ENCODE peak calls at places on chromosomes 5 and 9, in seven cellular contexts. E is A673, H is GM12865, Y is right atrium auricular region, V is epithelial cell of esophagus, Z is choroid plexus epithelial cell, A is uterus. S is an unnamed sample.

GRCh38 chr5:65198777-65199120 is 283.0 kb downstream of the ADAMTS6 start:
- DNase-seq in E (no peak), H (no peak), Y (no peak), V (peak; percentile 93), Z (peak; percentile 96), A (no peak), S (peak; percentile 91)

GRCh38 chr5:77971965-77972544 is 195.9 kb upstream of the TBCA start:
- DNase-seq in E (peak; percentile 45), H (no peak), Y (no peak), V (no peak), Z (no peak), A (no peak), S (no peak)

GRCh38 chr9:126631254-126631653 is 17.5 kb downstream of the LMX1B start:
- DNase-seq in E (no peak), H (no peak), Y (no peak), V (no peak), Z (peak; percentile 17), A (no peak), S (no peak)

GRCh38 chr5:150021491-150022162 is 21.1 kb downstream of the HMGXB3 start:
- DNase-seq in E (peak; percentile 96), H (no peak), Y (no peak), V (peak; percentile 93), Z (no peak), A (no peak), S (no peak)

GRCh38 chr9:91034976-91035824 is 233.6 kb downstream of the SYK start:
- DNase-seq in E (no peak), H (peak; percentile 43), Y (no peak), V (no peak), Z (no peak), A (peak; percentile 11), S (no peak)

GRCh38 chr5:132747064-132747692 is at the start of gene CCNI2:
- DNase-seq in E (no peak), H (peak; percentile 54), Y (no peak), V (peak; percentile 30), Z (no peak), A (no peak), S (no peak)

GRCh38 chr9:18485691-18486090 is 11.7 kb downstream of the ADAMTSL1 start:
- DNase-seq in E (no peak), H (no peak), Y (no peak), V (no peak), Z (peak; percentile 93), A (no peak), S (no peak)

GRCh38 chr5:65142511-65143011 is 339.2 kb downstream of the ADAMTS6 start:
- DNase-seq in E (peak; percentile 65), H (no peak), Y (no peak), V (peak; percentile 17), Z (peak; percentile 61), A (no peak), S (no peak)

GRCh38 chr9:136656795-136657611 is 5.7 kb upstream of the EGFL7 start:
- DNase-seq in E (no peak), H (no peak), Y (no peak), V (no peak), Z (no peak), A (no peak), S (no peak)

GRCh38 chr5:57298295-57298984 is 124.6 kb downstream of the GPBP1 start:
- DNase-seq in E (peak; percentile 84), H (peak; percentile 86), Y (peak; percentile 89), V (peak; percentile 89), Z (peak; percentile 93), A (peak; percentile 79), S (peak; percentile 93)

GRCh38 chr5:154176191-154176590 is 14.3 kb upstream of the GALNT10 start:
- DNase-seq in E (peak; percentile 30), H (no peak), Y (no peak), V (no peak), Z (peak; percentile 71), A (no peak), S (peak; percentile 83)

GRCh38 chr9:37997636-37998374 is 71.2 kb downstream of the SHB start:
- DNase-seq in E (no peak), H (no peak), Y (no peak), V (no peak), Z (peak; percentile 48), A (no peak), S (no peak)

DNA sequence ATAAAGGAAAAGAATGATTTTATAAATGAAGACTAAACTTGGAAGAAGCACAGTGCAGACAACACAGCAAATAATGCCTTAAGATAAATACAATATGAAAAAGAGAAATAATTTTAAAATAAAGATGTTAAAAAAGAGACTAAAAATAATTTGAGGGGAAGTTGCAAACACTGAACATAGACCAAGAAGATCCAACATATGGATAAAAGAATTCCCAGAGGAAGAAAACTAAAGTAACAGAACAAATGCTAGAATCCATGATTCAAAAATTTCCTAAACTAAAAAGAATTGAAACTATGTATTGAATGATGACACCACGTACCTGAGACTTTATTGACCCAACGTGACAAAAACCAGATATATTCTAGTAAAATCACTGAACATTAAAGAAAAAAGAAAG is 18.7 kb upstream of the SMIM23 start:
- DNase-seq in E (no peak), H (no peak), Y (no peak), V (no peak), Z (no peak), A (no peak), S (no peak)
- H3K4me3 ChIP-seq in E (no peak overlapping the region), H (no peak overlapping the region), Y (no peak overlapping the region), V (no peak overlapping the region), Z (no peak overlapping the region), A (no peak overlapping the region), S (no peak overlapping the region)

DNA sequence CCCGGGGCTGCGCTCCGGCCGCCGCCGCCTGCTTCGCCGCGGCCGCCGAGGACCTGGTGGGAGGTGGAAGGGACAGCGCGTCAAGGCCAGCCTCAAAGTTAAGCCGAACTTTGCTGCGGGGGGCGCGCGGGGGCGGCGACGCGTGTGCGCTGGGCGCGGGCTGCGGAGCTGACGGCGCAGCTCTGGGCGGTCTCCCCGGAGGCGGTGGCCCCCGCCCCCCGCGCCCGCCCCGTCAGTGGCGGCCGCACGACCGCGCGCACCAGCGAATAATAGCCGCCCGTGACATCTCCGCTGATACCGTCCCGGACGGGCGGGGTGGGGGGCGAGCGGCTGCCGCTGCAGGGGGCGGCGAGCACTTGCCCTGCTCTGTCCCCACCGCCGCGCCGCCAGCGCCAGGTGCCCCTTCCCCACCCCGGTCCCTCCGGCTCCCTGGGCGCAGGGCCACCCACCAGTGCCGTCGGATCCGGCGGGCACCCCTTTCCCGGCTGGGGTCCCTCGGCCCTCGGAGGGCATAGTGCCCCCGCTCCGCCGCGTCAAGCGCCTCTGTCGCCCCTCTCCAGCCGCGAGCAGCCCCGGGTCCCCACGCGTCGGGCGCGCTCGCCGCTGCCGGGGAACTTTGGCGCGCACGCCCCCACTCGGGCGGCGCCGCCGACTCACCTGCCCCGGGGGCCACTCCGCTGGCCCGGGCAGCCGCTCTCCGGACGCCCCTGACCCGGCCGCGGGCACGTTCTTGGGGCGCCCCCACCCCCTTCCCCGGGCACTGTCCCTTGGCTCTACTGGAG is 772 bp upstream of the FAM78A start:
- DNase-seq in E (no peak), H (peak; percentile 40), Y (no peak), V (no peak), Z (no peak), A (no peak), S (peak; percentile 53)
- TF ChIP-seq CTCF in E (no peak), H (no peak), Y (no peak), V (no peak), Z (no peak), A (no peak), S (no peak)

DNA sequence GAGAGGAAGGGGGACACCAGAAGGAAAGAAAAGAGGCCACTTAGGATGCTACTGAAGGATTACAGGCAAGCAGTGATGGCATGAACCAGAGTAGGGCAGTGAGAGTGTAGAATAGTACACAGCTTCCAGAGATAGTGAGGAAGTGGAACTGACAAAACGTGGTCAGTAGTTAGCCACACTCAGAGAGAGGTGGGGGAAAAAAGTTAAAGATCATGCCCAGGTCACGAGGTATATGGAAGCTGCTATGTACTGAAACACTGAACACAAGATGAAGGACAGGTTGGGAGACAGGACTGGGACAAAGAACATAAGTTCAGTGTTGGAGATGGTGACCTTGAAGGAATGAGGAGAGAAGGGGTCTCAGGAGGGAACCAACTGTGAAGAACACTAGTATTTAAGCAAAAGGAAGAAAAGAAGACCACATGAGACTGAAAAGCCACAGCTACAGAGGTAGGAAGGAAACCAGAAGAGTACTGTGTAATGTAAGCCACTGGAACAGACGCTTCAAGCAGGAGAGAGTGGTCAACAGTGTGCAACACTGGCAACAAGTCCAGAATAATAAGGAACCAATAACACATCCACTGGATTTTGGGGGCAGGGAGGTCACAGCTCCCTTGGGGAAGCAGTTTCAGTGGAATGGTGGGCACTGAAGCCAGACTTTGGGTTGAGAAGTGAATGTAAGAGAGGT is 45.5 kb downstream of the ELL2 start:
- DNase-seq in E (no peak), H (peak; percentile 44), Y (no peak), V (no peak), Z (no peak), A (no peak), S (no peak)
- H3K4me3 ChIP-seq in E (no peak overlapping the region), H (no peak overlapping the region), Y (no peak overlapping the region), V (no peak overlapping the region), Z (no peak overlapping the region), A (no peak overlapping the region), S (no peak overlapping the region)

GRCh38 chr5:142852799-142853198 is 82.6 kb downstream of the ARHGAP26 start:
- DNase-seq in E (no peak), H (no peak), Y (no peak), V (no peak), Z (no peak), A (no peak), S (no peak)
- TF ChIP-seq CTCF in E (no peak), H (no peak), Y (no peak), V (no peak), Z (no peak), A (no peak), S (no peak)

DNA sequence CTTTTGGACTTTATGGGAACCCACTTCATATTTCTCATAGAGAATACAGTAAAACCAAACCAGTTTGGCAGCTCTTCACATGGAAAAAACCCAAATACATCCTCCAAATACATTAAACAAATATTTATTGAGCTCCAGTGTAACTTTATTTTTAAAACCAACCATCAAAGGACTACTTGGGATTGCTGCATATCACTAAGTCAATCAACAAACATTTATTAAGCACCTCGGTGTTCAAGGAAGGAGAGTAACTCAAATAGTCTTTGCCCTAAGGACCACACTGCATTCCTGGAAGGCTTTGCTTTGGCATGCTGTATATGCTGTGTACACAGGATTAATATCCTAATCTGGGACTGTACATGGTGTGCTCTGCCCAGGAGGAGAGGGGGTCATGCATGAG is 11.2 kb downstream of the VDAC1 start:
- DNase-seq in E (no peak), H (no peak), Y (no peak), V (no peak), Z (no peak), A (no peak), S (no peak)
- H3K4me3 ChIP-seq in E (no peak overlapping the region), H (no peak overlapping the region), Y (no peak overlapping the region), V (no peak overlapping the region), Z (no peak overlapping the region), A (no peak overlapping the region), S (no peak overlapping the region)

GRCh38 chr9:78003730-78004129 is 27.9 kb downstream of the GNAQ start:
- DNase-seq in E (no peak), H (no peak), Y (no peak), V (no peak), Z (no peak), A (no peak), S (no peak)
- TF ChIP-seq CTCF in E (no peak), H (no peak), Y (no peak), V (no peak), Z (no peak), A (no peak), S (no peak)